ENCODE peak calls at places on chromosomes 12 and 14, in four cellular contexts. One of them, this sample, is unnamed.

GRCh38 chr12:131733874-131734273 is 23.0 kb downstream of the SFSWAP start:
- DNase-seq in cardiac fibroblast: no peak
- DNase-seq in psoas muscle: no peak
- DNase-seq in astrocyte of the spinal cord: no peak
- DNase-seq in this sample: no peak

GRCh38 chr12:110266980-110267620 is 13.9 kb upstream of the ATP2A2 start:
- DNase-seq in cardiac fibroblast: peak; percentile 88
- DNase-seq in psoas muscle: no peak
- DNase-seq in astrocyte of the spinal cord: peak; percentile 87
- DNase-seq in this sample: peak; percentile 68

GRCh38 chr14:62015945-62016344 is 253.7 kb downstream of the SNAPC1 start:
- DNase-seq in cardiac fibroblast: peak; percentile 2
- DNase-seq in psoas muscle: no peak
- DNase-seq in astrocyte of the spinal cord: peak; percentile 53
- DNase-seq in this sample: no peak

GRCh38 chr12:52202361-52203078 is 10.7 kb upstream of the KRT80 start:
- DNase-seq in cardiac fibroblast: peak; percentile 63
- DNase-seq in psoas muscle: no peak
- DNase-seq in astrocyte of the spinal cord: no peak
- DNase-seq in this sample: no peak

GRCh38 chr12:93336344-93336743 is 41.4 kb upstream of the NUDT4 start:
- DNase-seq in cardiac fibroblast: peak; percentile 65
- DNase-seq in psoas muscle: no peak
- DNase-seq in astrocyte of the spinal cord: peak; percentile 70
- DNase-seq in this sample: no peak

GRCh38 chr14:59282366-59282765 is 93.9 kb downstream of the DAAM1 start:
- DNase-seq in cardiac fibroblast: no peak
- DNase-seq in psoas muscle: no peak
- DNase-seq in astrocyte of the spinal cord: no peak
- DNase-seq in this sample: no peak

GRCh38 chr14:68476212-68476964 is 316.5 kb downstream of the ZFP36L1 start:
- DNase-seq in cardiac fibroblast: peak; percentile 93
- DNase-seq in psoas muscle: peak; percentile 61
- DNase-seq in astrocyte of the spinal cord: peak; percentile 91
- DNase-seq in this sample: peak; percentile 85

GRCh38 chr12:24977711-24978110 is 28.8 kb upstream of the BCAT1 start:
- DNase-seq in cardiac fibroblast: no peak
- DNase-seq in psoas muscle: no peak
- DNase-seq in astrocyte of the spinal cord: no peak
- DNase-seq in this sample: no peak

GRCh38 chr14:104517426-104517825 is 62.1 kb upstream of the C14orf180 start:
- DNase-seq in cardiac fibroblast: no peak
- DNase-seq in psoas muscle: no peak
- DNase-seq in astrocyte of the spinal cord: no peak
- DNase-seq in this sample: no peak

GRCh38 chr12:50545783-50546182 is 41.0 kb downstream of the DIP2B start:
- DNase-seq in cardiac fibroblast: peak; percentile 7
- DNase-seq in psoas muscle: no peak
- DNase-seq in astrocyte of the spinal cord: no peak
- DNase-seq in this sample: no peak

GRCh38 chr14:82533351-82533750 is 999.7 kb upstream of the SEL1L start:
- DNase-seq in cardiac fibroblast: no peak
- DNase-seq in psoas muscle: no peak
- DNase-seq in astrocyte of the spinal cord: no peak
- DNase-seq in this sample: no peak

GRCh38 chr14:72515779-72516770 is 377.8 kb downstream of the DPF3 start:
- DNase-seq in cardiac fibroblast: peak; percentile 57
- DNase-seq in psoas muscle: no peak
- DNase-seq in astrocyte of the spinal cord: peak; percentile 64
- DNase-seq in this sample: peak; percentile 52

GRCh38 chr14:71344506-71344905 is 437.2 kb downstream of the PCNX1 start:
- DNase-seq in cardiac fibroblast: no peak
- DNase-seq in psoas muscle: no peak
- DNase-seq in astrocyte of the spinal cord: no peak
- DNase-seq in this sample: no peak

GRCh38 chr14:93332032-93332852 is 594 bp downstream of the BTBD7 start:
- DNase-seq in cardiac fibroblast: peak; percentile 55
- DNase-seq in psoas muscle: peak; percentile 63
- DNase-seq in astrocyte of the spinal cord: peak; percentile 42
- DNase-seq in this sample: no peak

GRCh38 chr12:54762390-54762789 is 91.9 kb upstream of the MUCL1 start:
- DNase-seq in cardiac fibroblast: no peak
- DNase-seq in psoas muscle: no peak
- DNase-seq in astrocyte of the spinal cord: no peak
- DNase-seq in this sample: no peak

GRCh38 chr12:114688256-114688845 is 4.4 kb upstream of the TBX3 start:
- DNase-seq in cardiac fibroblast: no peak
- DNase-seq in psoas muscle: no peak
- DNase-seq in astrocyte of the spinal cord: no peak
- DNase-seq in this sample: no peak

GRCh38 chr12:29991924-29992323 is 208.2 kb upstream of the TMTC1 start:
- DNase-seq in cardiac fibroblast: no peak
- DNase-seq in psoas muscle: no peak
- DNase-seq in astrocyte of the spinal cord: no peak
- DNase-seq in this sample: no peak

GRCh38 chr12:77388611-77389265 is 323.4 kb upstream of the E2F7 start:
- DNase-seq in cardiac fibroblast: no peak
- DNase-seq in psoas muscle: no peak
- DNase-seq in astrocyte of the spinal cord: peak; percentile 13
- DNase-seq in this sample: no peak

GRCh38 chr12:101616027-101616494 is 21.3 kb downstream of the MYBPC1 start:
- DNase-seq in cardiac fibroblast: peak; percentile 11
- DNase-seq in psoas muscle: no peak
- DNase-seq in astrocyte of the spinal cord: peak; percentile 5
- DNase-seq in this sample: no peak

GRCh38 chr12:64039285-64039871 is 182.7 kb downstream of the KICS2 start:
- DNase-seq in cardiac fibroblast: peak; percentile 59
- DNase-seq in psoas muscle: no peak
- DNase-seq in astrocyte of the spinal cord: peak; percentile 76
- DNase-seq in this sample: peak; percentile 33

GRCh38 chr14:71235865-71236264 is 328.6 kb downstream of the PCNX1 start:
- DNase-seq in cardiac fibroblast: no peak
- DNase-seq in psoas muscle: no peak
- DNase-seq in astrocyte of the spinal cord: no peak
- DNase-seq in this sample: peak; percentile 11

GRCh38 chr12:3543826-3544225 is 52.8 kb downstream of the PRMT8 start:
- DNase-seq in cardiac fibroblast: no peak
- DNase-seq in psoas muscle: no peak
- DNase-seq in astrocyte of the spinal cord: no peak
- DNase-seq in this sample: no peak

GRCh38 chr12:2084553-2085296 is 31.9 kb downstream of the CACNA1C start:
- DNase-seq in cardiac fibroblast: peak; percentile 72
- DNase-seq in psoas muscle: peak; percentile 37
- DNase-seq in astrocyte of the spinal cord: peak; percentile 48
- DNase-seq in this sample: peak; percentile 16

GRCh38 chr12:20309504-20310148 is 58.7 kb upstream of the PDE3A start:
- DNase-seq in cardiac fibroblast: peak; percentile 24
- DNase-seq in psoas muscle: no peak
- DNase-seq in astrocyte of the spinal cord: no peak
- DNase-seq in this sample: no peak

GRCh38 chr12:82740129-82741000 is 53.7 kb downstream of the TMTC2 start:
- DNase-seq in cardiac fibroblast: peak; percentile 76
- DNase-seq in psoas muscle: no peak
- DNase-seq in astrocyte of the spinal cord: peak; percentile 91
- DNase-seq in this sample: peak; percentile 88

GRCh38 chr12:52085682-52086180 is 6.2 kb downstream of the SMIM41 start:
- DNase-seq in cardiac fibroblast: no peak
- DNase-seq in psoas muscle: no peak
- DNase-seq in astrocyte of the spinal cord: no peak
- DNase-seq in this sample: no peak

DNA sequence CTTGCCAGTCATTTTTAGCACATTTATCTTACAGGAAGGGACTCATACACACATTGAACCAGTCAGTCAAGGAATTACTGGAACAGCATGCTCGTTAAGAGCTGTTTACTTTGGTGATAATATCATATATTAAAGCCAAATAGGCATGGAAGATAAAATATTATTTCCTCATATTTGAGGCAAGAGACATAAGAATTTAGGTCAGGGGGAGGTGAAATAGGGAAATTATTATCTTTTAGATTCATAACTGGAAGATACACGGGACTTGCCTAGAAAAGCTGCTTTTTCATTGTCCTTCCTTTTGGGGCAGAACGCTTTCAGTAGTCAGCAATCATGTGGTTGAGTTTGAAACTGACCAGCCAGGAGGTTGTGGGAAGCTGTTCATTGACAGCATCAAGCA is 72.6 kb downstream of the NTN4 start:
- DNase-seq in cardiac fibroblast: peak; percentile 19
- DNase-seq in psoas muscle: no peak
- DNase-seq in astrocyte of the spinal cord: no peak
- DNase-seq in this sample: no peak
- H3K4me3 ChIP-seq in cardiac fibroblast: no peak overlapping the region
- H3K4me3 ChIP-seq in psoas muscle: no peak overlapping the region
- H3K4me3 ChIP-seq in astrocyte of the spinal cord: no peak overlapping the region
- H3K4me3 ChIP-seq in this sample: no peak overlapping the region

GRCh38 chr14:39034481-39035296 is 68.3 kb downstream of the SEC23A start:
- DNase-seq in cardiac fibroblast: peak; percentile 32
- DNase-seq in psoas muscle: no peak
- DNase-seq in astrocyte of the spinal cord: peak; percentile 18
- DNase-seq in this sample: no peak
- TF ChIP-seq CTCF in cardiac fibroblast: peak; percentile 44
- TF ChIP-seq CTCF in psoas muscle: no peak
- TF ChIP-seq CTCF in astrocyte of the spinal cord: peak; percentile 54
- TF ChIP-seq CTCF in this sample: peak; percentile 57

GRCh38 chr12:27296674-27297073 is 36.0 kb upstream of the BMAL2 start:
- DNase-seq in cardiac fibroblast: no peak
- DNase-seq in psoas muscle: no peak
- DNase-seq in astrocyte of the spinal cord: no peak
- DNase-seq in this sample: no peak
- H3K4me3 ChIP-seq in cardiac fibroblast: no peak overlapping the region
- H3K4me3 ChIP-seq in psoas muscle: no peak overlapping the region
- H3K4me3 ChIP-seq in astrocyte of the spinal cord: no peak overlapping the region
- H3K4me3 ChIP-seq in this sample: no peak overlapping the region

GRCh38 chr12:113273053-113273725 is 51.9 kb downstream of the TPCN1 start:
- DNase-seq in cardiac fibroblast: peak; percentile 34
- DNase-seq in psoas muscle: no peak
- DNase-seq in astrocyte of the spinal cord: no peak
- DNase-seq in this sample: no peak
- TF ChIP-seq CTCF in cardiac fibroblast: no peak
- TF ChIP-seq CTCF in psoas muscle: no peak
- TF ChIP-seq CTCF in astrocyte of the spinal cord: no peak
- TF ChIP-seq CTCF in this sample: no peak

GRCh38 chr14:100717371-100717770 is 9.3 kb upstream of the DLK1 start:
- DNase-seq in cardiac fibroblast: no peak
- DNase-seq in psoas muscle: no peak
- DNase-seq in astrocyte of the spinal cord: no peak
- DNase-seq in this sample: no peak
- H3K4me3 ChIP-seq in cardiac fibroblast: no peak overlapping the region
- H3K4me3 ChIP-seq in psoas muscle: no peak overlapping the region
- H3K4me3 ChIP-seq in astrocyte of the spinal cord: no peak overlapping the region
- H3K4me3 ChIP-seq in this sample: no peak overlapping the region

GRCh38 chr14:87712386-87713113 is 280.4 kb downstream of the GALC start:
- DNase-seq in cardiac fibroblast: no peak
- DNase-seq in psoas muscle: no peak
- DNase-seq in astrocyte of the spinal cord: no peak
- DNase-seq in this sample: no peak
- TF ChIP-seq CTCF in cardiac fibroblast: no peak
- TF ChIP-seq CTCF in psoas muscle: no peak
- TF ChIP-seq CTCF in astrocyte of the spinal cord: no peak
- TF ChIP-seq CTCF in this sample: no peak

GRCh38 chr12:32589165-32589891 is 89.8 kb upstream of the DNM1L start:
- DNase-seq in cardiac fibroblast: no peak
- DNase-seq in psoas muscle: no peak
- DNase-seq in astrocyte of the spinal cord: no peak
- DNase-seq in this sample: no peak
- H3K4me3 ChIP-seq in cardiac fibroblast: no peak overlapping the region
- H3K4me3 ChIP-seq in psoas muscle: no peak overlapping the region
- H3K4me3 ChIP-seq in astrocyte of the spinal cord: no peak overlapping the region
- H3K4me3 ChIP-seq in this sample: no peak overlapping the region

DNA sequence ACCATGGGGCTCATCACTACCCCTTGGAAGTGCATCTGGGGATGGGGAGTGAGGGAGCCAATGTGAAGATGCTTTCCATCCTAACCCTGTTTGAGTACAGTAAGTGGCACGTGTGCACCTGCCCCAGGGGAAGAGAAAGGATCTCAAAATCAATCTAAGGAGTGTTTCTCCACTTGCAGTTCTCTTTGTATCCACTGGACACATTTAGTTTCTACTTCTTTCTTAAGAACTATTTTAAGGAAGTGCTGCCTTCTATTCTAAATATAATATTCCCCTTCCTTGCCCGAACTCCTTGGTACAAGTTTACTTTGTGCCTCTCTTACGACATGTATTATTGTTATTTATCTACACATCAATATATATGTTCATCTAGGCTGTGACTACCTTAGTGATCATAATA is 73.8 kb downstream of the TTC6 start:
- DNase-seq in cardiac fibroblast: no peak
- DNase-seq in psoas muscle: no peak
- DNase-seq in astrocyte of the spinal cord: no peak
- DNase-seq in this sample: no peak
- TF ChIP-seq CTCF in cardiac fibroblast: no peak
- TF ChIP-seq CTCF in psoas muscle: no peak
- TF ChIP-seq CTCF in astrocyte of the spinal cord: no peak
- TF ChIP-seq CTCF in this sample: no peak

GRCh38 chr12:19205120-19205519 is 75.6 kb downstream of the PLEKHA5 start:
- DNase-seq in cardiac fibroblast: no peak
- DNase-seq in psoas muscle: no peak
- DNase-seq in astrocyte of the spinal cord: no peak
- DNase-seq in this sample: no peak
- H3K4me3 ChIP-seq in cardiac fibroblast: no peak overlapping the region
- H3K4me3 ChIP-seq in psoas muscle: peak overlapping the region; percentile 8
- H3K4me3 ChIP-seq in astrocyte of the spinal cord: no peak overlapping the region
- H3K4me3 ChIP-seq in this sample: peak overlapping the region; percentile 4

DNA sequence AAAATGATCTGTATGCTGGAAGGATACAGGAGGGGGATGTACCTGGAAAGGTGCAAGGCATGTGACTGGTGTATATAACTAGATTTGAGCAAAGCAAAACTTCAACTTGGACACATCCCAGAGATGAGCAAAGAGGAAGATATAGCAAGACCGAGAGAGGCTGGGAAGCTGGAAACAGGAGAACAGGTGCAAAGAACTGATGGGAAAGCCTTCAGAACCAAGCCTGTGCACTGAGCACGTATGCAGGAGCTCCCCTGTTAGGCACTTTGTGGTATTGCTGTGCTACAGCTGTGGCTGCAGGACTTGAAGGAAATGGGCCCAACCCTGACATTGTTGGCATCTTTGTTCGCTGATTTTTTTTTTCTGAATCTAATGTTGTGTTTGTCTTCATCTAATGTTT is 120.7 kb upstream of the PWP1 start:
- DNase-seq in cardiac fibroblast: no peak
- DNase-seq in psoas muscle: no peak
- DNase-seq in astrocyte of the spinal cord: no peak
- DNase-seq in this sample: no peak
- TF ChIP-seq CTCF in cardiac fibroblast: peak; percentile 54
- TF ChIP-seq CTCF in psoas muscle: no peak
- TF ChIP-seq CTCF in astrocyte of the spinal cord: peak; percentile 56
- TF ChIP-seq CTCF in this sample: peak; percentile 54